ENCODE peak calls at places on chromosomes 2 and 18, in four cellular contexts. W, I, M and Y are unnamed samples.
A peak's percentile ranks its signal among the peaks of the same experiment; 100 is the strongest.

GRCh38 chr18:58455318-58455950 is 173.5 kb downstream of the ALPK2 start:
- DNase-seq in M (no peak), W (peak; percentile 15), I (no peak), Y (no peak)

GRCh38 chr2:47501374-47502200 is 98.6 kb downstream of the MSH2 start:
- DNase-seq in I (no peak), W (no peak), M (no peak), Y (no peak)

GRCh38 chr2:72770879-72771461 is 54.9 kb downstream of the EXOC6B start:
- DNase-seq in I (peak; percentile 73), W (no peak), M (peak; percentile 21), Y (no peak)

GRCh38 chr2:44943693-44944101 is 2.2 kb downstream of the SIX3 start:
- DNase-seq in M (no peak), W (no peak), I (no peak), Y (no peak)

GRCh38 chr2:1673160-1673944 is 71.0 kb downstream of the PXDN start:
- DNase-seq in I (no peak), M (no peak), W (no peak), Y (no peak)

GRCh38 chr18:58512161-58512581 is 116.7 kb downstream of the ALPK2 start:
- DNase-seq in I (no peak), M (no peak), W (no peak), Y (no peak)

GRCh38 chr2:44515416-44515815 is 153.7 kb downstream of the CAMKMT start:
- DNase-seq in W (no peak), I (no peak), M (no peak), Y (no peak)

GRCh38 chr2:12014088-12014960 is 267.9 kb downstream of the LPIN1 start:
- DNase-seq in I (no peak), W (peak; percentile 19), M (no peak), Y (no peak)

GRCh38 chr18:37762076-37762475 is 196.5 kb upstream of the CELF4 start:
- DNase-seq in W (no peak), I (no peak), M (no peak), Y (no peak)

GRCh38 chr18:58748899-58749595 is 77.8 kb downstream of the MALT1 start:
- DNase-seq in M (no peak), I (no peak), W (no peak), Y (no peak)

GRCh38 chr2:45578056-45578843 is 32.8 kb downstream of the SRBD1 start:
- DNase-seq in W (no peak), M (no peak), I (peak; percentile 15), Y (no peak)

GRCh38 chr2:97697252-97698235 is 15.8 kb upstream of the ZAP70 start:
- DNase-seq in I (peak; percentile 63), M (peak; percentile 86), W (peak; percentile 92), Y (peak; percentile 93)

GRCh38 chr2:118315606-118316005 is 227.3 kb downstream of the INSIG2 start:
- DNase-seq in I (no peak), M (no peak), W (no peak), Y (no peak)

GRCh38 chr2:25062461-25062860 is 20.6 kb downstream of the EFR3B start:
- DNase-seq in W (peak; percentile 15), I (no peak), M (no peak), Y (no peak)

GRCh38 chr2:167749016-167749415 is 498.4 kb downstream of the STK39 start:
- DNase-seq in M (no peak), I (no peak), W (no peak), Y (no peak)

GRCh38 chr18:74806700-74807416 is 209.2 kb downstream of the ZNF407 start:
- DNase-seq in I (peak; percentile 8), W (no peak), M (no peak), Y (no peak)

GRCh38 chr2:10078704-10079191 is 1.5 kb downstream of the CYS1 start:
- DNase-seq in M (no peak), I (no peak), W (no peak), Y (no peak)

GRCh38 chr2:118221952-118222594 is 133.8 kb downstream of the INSIG2 start:
- DNase-seq in W (no peak), I (peak; percentile 54), M (no peak), Y (no peak)

GRCh38 chr2:10316336-10316735 is 13.6 kb downstream of the HPCAL1 start:
- DNase-seq in M (no peak), W (no peak), I (no peak), Y (no peak)

GRCh38 chr2:239779592-239779983 is 245.6 kb downstream of the NDUFA10 start:
- DNase-seq in W (no peak), M (no peak), I (no peak), Y (no peak)

GRCh38 chr2:219870023-219870422 is 242.6 kb downstream of the SLC4A3 start:
- DNase-seq in I (no peak), W (no peak), M (no peak), Y (no peak)

GRCh38 chr18:9647496-9648323 is 33.4 kb upstream of the PPP4R1 start:
- DNase-seq in M (no peak), W (no peak), I (no peak), Y (no peak)

GRCh38 chr2:7053650-7054262 is 136.5 kb downstream of the RNF144A start:
- DNase-seq in M (no peak), W (no peak), I (no peak), Y (no peak)

GRCh38 chr2:6965071-6965795 is 48.0 kb downstream of the RNF144A start:
- DNase-seq in W (no peak), I (no peak), M (no peak), Y (peak; percentile 72)

GRCh38 chr2:152456262-152456661 is 121.3 kb downstream of the FMNL2 start:
- DNase-seq in M (no peak), W (no peak), I (no peak), Y (no peak)

GRCh38 chr18:58998421-58999203 is 133.9 kb downstream of the ZNF532 start:
- DNase-seq in I (no peak), W (peak; percentile 52), M (peak; percentile 79), Y (no peak)

GRCh38 chr2:86229221-86229620 is 30.0 kb downstream of the MRPL35 start:
- DNase-seq in M (no peak), W (no peak), I (no peak), Y (no peak)

GRCh38 chr2:60028819-60029218 is 524.6 kb downstream of the BCL11A start:
- DNase-seq in I (no peak), W (no peak), M (no peak), Y (no peak)

GRCh38 chr2:147082850-147083522 is 761.8 kb upstream of the ACVR2A start:
- DNase-seq in W (no peak), I (peak; percentile 5), M (peak; percentile 16), Y (no peak)

GRCh38 chr2:129766594-129766993 is 212.9 kb upstream of the RAB6C start:
- DNase-seq in M (no peak), W (no peak), I (no peak), Y (no peak)

GRCh38 chr2:129769402-129769991 is 210.0 kb upstream of the RAB6C start:
- DNase-seq in W (no peak), I (no peak), M (no peak), Y (peak; percentile 58)

GRCh38 chr2:129767346-129767745 is 212.1 kb upstream of the RAB6C start:
- DNase-seq in I (no peak), W (no peak), M (no peak), Y (no peak)

GRCh38 chr2:129767987-129768386 is 211.5 kb upstream of the RAB6C start:
- DNase-seq in M (no peak), I (no peak), W (no peak), Y (no peak)

GRCh38 chr2:129768485-129769258 is 210.8 kb upstream of the RAB6C start:
- DNase-seq in W (no peak), I (no peak), M (no peak), Y (no peak)
- H3K4me1 ChIP-seq in W (no peaks in the 10 kb centered on the region), I (no peaks in the 10 kb centered on the region), M (no peaks in the 10 kb centered on the region), Y (no peaks in the 10 kb centered on the region)

DNA sequence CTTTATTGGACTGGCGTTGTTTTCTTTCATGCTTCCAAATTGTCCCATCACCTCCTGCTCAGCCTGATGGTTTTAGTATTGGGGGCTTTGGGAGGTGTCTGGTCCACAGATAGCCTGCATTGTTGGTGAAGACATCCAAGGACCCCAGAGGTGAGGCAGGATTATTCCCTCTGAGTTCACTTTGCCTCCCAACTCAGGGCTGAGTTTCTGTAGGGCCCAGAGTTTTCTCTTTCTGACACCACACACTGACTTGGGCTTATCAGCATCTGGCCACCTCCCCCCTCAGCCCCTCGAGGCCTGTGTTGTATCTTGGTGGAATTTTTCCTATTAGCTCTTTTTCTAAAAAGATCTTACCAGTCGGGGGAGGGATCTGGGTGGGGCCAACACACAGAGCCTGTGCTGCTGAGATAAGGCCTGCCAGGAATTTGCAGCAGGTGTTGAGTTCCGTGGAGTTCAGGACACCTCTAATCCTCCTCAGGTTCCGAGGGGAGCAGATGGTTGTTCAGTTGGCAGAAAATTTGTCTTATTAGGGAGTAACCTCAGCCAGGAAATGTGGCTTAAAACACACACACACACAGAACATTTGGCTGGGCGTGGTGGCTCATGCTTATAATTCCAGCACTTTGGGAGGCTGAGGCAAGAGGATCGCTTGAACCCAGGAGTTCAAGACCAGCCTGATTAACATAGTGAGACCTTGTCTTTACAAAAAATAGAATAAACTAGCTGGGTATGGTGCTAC is 7.3 kb downstream of the EMILIN2 start:
- DNase-seq in I (no peak), M (no peak), W (no peak), Y (no peak)
- H3K4me1 ChIP-seq in I (peaks cover 4% of the 10 kb centered on the region), M (peaks cover 17% of the 10 kb centered on the region), W (peaks cover 21% of the 10 kb centered on the region), Y (peaks cover 36% of the 10 kb centered on the region)

GRCh38 chr2:196276421-196276820 is 105.0 kb upstream of the STK17B start:
- DNase-seq in M (no peak), I (no peak), W (no peak), Y (no peak)
- H3K4me1 ChIP-seq in M (no peaks in the 10 kb centered on the region), I (peaks cover 37% of the 10 kb centered on the region), W (peaks cover 25% of the 10 kb centered on the region), Y (peaks cover 27% of the 10 kb centered on the region)

GRCh38 chr2:231605607-231606091 is 13.0 kb downstream of the TEX44 start:
- DNase-seq in M (no peak), I (no peak), W (peak; percentile 52), Y (no peak)
- H3K4me1 ChIP-seq in M (peaks cover 21% of the 10 kb centered on the region), I (peaks cover 34% of the 10 kb centered on the region), W (peaks cover 41% of the 10 kb centered on the region), Y (peaks cover 38% of the 10 kb centered on the region)

DNA sequence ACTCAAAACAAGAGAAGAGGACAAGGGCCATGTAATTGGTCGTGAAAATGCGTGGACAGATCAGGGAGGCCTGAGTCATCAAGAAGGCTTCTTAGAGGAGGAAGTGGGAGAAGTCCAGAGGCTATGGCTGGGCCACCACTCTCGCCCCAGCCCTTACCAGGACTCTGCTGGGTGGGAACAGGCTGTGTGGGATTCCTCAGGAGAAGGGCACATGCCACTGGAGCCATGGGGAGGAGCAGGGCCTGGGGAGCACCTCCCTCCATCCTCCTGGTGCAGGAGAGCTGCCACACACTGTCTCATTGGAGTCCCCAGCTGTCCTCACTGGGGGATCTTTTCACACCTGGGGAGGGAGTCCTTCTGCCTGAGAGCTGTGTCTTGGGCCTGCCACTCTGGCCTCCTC is 9.4 kb upstream of the RALB start:
- DNase-seq in M (no peak), I (no peak), W (no peak), Y (no peak)
- H3K4me1 ChIP-seq in M (peaks cover 7% of the 10 kb centered on the region), I (peaks cover 44% of the 10 kb centered on the region), W (peaks cover 59% of the 10 kb centered on the region), Y (peaks cover 68% of the 10 kb centered on the region)

DNA sequence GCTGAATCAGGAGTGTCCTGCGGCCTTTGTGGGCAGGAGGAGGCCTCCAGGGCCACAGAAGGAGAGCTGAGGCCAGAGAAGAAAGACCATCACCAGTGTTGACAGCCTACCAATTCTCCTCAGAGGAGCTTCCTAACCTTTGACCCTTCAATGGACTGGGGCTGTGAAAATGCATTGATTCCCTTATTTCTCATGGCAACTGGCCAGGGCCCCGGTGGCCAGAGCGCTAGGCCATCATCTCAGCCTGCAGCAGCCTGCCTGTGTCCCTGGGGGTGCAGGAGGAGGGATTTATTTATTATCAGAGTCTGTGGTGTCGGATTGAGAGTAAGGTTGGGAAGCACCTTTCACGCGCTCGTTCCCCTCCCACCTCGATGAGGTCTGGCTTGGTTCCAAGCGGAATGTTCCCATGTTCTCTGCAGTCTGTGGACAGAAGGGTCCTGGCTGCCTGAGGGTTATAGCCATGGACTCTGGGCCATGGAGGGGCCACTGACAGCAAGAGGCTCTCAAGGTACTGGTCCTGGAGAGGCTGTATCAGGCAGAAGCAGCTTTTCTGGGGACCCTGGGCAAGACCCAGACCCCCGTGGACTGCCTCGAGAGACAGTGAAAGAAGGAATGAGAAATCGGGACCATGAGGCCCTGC is 53.8 kb downstream of the CYP27C1 start:
- DNase-seq in W (no peak), M (no peak), I (no peak), Y (peak; percentile 70)
- H3K4me1 ChIP-seq in W (no peaks in the 10 kb centered on the region), M (no peaks in the 10 kb centered on the region), I (peaks cover 20% of the 10 kb centered on the region), Y (peaks cover 9% of the 10 kb centered on the region)

GRCh38 chr2:43043471-43043870 is 182.9 kb downstream of the ZFP36L2 start:
- DNase-seq in W (no peak), M (peak; percentile 15), I (no peak), Y (no peak)
- H3K4me1 ChIP-seq in W (peaks cover 32% of the 10 kb centered on the region), M (peaks cover 19% of the 10 kb centered on the region), I (peaks cover 47% of the 10 kb centered on the region), Y (peaks cover 68% of the 10 kb centered on the region)